ENCODE peak calls at places on chromosome 9, in five cellular contexts. G is NCI-H2227 treated with DMSO at 0.1 percent for 48 hours, L is LoVo, H is HTR-8/SVneo, J is H7. T is an unnamed sample.

GRCh38 chr9:115359011-115359780 is 241.2 kb upstream of the TNC start:
- DNase-seq in G (no peak), H (no peak), L (no peak), J (no peak), T (no peak)

GRCh38 chr9:129021091-129021490 is 7.0 kb downstream of the SH3GLB2 start:
- DNase-seq in H (no peak), L (no peak), G (no peak), J (no peak), T (no peak)

GRCh38 chr9:97556036-97556720 is 54.7 kb downstream of the TMOD1 start:
- DNase-seq in G (no peak), J (no peak), H (no peak), L (no peak), T (no peak)

GRCh38 chr9:117672397-117672796 is 31.8 kb upstream of the TLR4 start:
- DNase-seq in G (no peak), J (no peak), L (no peak), H (peak), T (peak)

GRCh38 chr9:120873512-120873911 is 3.5 kb downstream of the PHF19 start:
- DNase-seq in J (peak), H (no peak), G (no peak), L (peak), T (peak)

GRCh38 chr9:2027761-2028160 is 12.6 kb downstream of the SMARCA2 start:
- DNase-seq in L (no peak), J (no peak), G (no peak), H (no peak), T (no peak)

GRCh38 chr9:95073042-95073607 is 244.4 kb downstream of the FANCC start:
- DNase-seq in H (no peak), J (peak), L (no peak), G (no peak), T (no peak)

GRCh38 chr9:136984464-136985026 is 1.8 kb downstream of the LCNL1 start:
- DNase-seq in J (no peak), L (no peak), H (no peak), G (no peak), T (no peak)

GRCh38 chr9:127642047-127642740 is 30.1 kb downstream of the STXBP1 start:
- DNase-seq in H (no peak), L (no peak), J (no peak), G (no peak), T (no peak)

GRCh38 chr9:135582966-135583685 is 21.6 kb downstream of the PAEP start:
- DNase-seq in J (peak), G (no peak), L (no peak), H (no peak), T (no peak)

GRCh38 chr9:116208417-116209232 is 55.0 kb downstream of the PAPPA start:
- DNase-seq in G (no peak), L (no peak), H (no peak), J (no peak), T (no peak)

GRCh38 chr9:14424983-14425382 is 111.0 kb upstream of the NFIB start:
- DNase-seq in G (no peak), H (no peak), L (no peak), J (no peak), T (no peak)

GRCh38 chr9:105930007-105930627 is 235.8 kb downstream of the TMEM38B start:
- DNase-seq in J (no peak), G (no peak), H (no peak), L (no peak), T (no peak)

GRCh38 chr9:133706651-133707050 is 31.5 kb downstream of the SARDH start:
- DNase-seq in J (peak), L (no peak), H (no peak), G (no peak), T (no peak)

GRCh38 chr9:92790542-92791527 is 26.2 kb upstream of the BICD2 start:
- DNase-seq in L (peak), J (peak), H (peak), G (peak), T (peak)

GRCh38 chr9:130835441-130836298 is 616 bp downstream of the ABL1 start:
- DNase-seq in H (no peak), J (peak), L (peak), G (peak), T (peak)

GRCh38 chr9:134618163-134618822 is 23.3 kb upstream of the COL5A1 start:
- DNase-seq in G (no peak), J (no peak), H (no peak), L (no peak), T (no peak)

GRCh38 chr9:92350740-92351133 is 25.0 kb downstream of the CENPP start:
- DNase-seq in L (no peak), G (no peak), J (no peak), H (no peak), T (no peak)

GRCh38 chr9:132042324-132042723 is 37.3 kb downstream of the MED27 start:
- DNase-seq in J (no peak), L (peak), G (no peak), H (peak), T (peak)

GRCh38 chr9:69121155-69122085 is 52.7 kb upstream of the TJP2 start:
- DNase-seq in L (peak), H (peak), J (peak), G (no peak), T (peak)

GRCh38 chr9:121972501-121972981 is 120.6 kb downstream of the TTLL11 start:
- DNase-seq in J (no peak), L (no peak), H (peak), G (no peak), T (no peak)